ENCODE peak calls at places on chromosomes 11 and 22, in six cellular contexts. P is right lobe of liver, G is heart right ventricle, Q is body of pancreas, I is AG09309, M is kidney epithelial cell. B is an unnamed sample.

GRCh38 chr11:2590951-2591754 is 108.6 kb downstream of the KCNQ1OT1 start:
- DNase-seq in P (no peak), G (peak; percentile 6), Q (no peak), I (no peak), M (no peak), B (no peak)

GRCh38 chr22:45170001-45170466 is 6.3 kb downstream of the NUP50 start:
- DNase-seq in P (no peak), G (no peak), Q (no peak), I (no peak), M (no peak), B (no peak)

GRCh38 chr11:118658372-118659313 is 20.8 kb downstream of the TREH start:
- DNase-seq in P (no peak), G (no peak), Q (no peak), I (no peak), M (no peak), B (no peak)

GRCh38 chr22:42966389-42966998 is 48.5 kb downstream of the PACSIN2 start:
- DNase-seq in P (no peak), G (no peak), Q (no peak), I (no peak), M (no peak), B (no peak)

GRCh38 chr11:1343391-1344055 is 34.1 kb upstream of the TOLLIP start:
- DNase-seq in P (no peak), G (no peak), Q (no peak), I (no peak), M (no peak), B (no peak)

GRCh38 chr11:123020968-123021367 is 39.3 kb upstream of the BSX start:
- DNase-seq in P (peak; percentile 26), G (no peak), Q (no peak), I (no peak), M (no peak), B (peak; percentile 21)

GRCh38 chr11:122355968-122356367 is 240.0 kb upstream of the BLID start:
- DNase-seq in P (no peak), G (no peak), Q (no peak), I (no peak), M (no peak), B (no peak)

GRCh38 chr22:22710719-22711531 is 66.5 kb downstream of the GGTLC2 start:
- DNase-seq in P (peak; percentile 71), G (peak; percentile 65), Q (peak; percentile 70), I (no peak), M (no peak), B (no peak)

GRCh38 chr11:117097567-117098268 is 510 bp downstream of the SIK3 start:
- DNase-seq in P (peak; percentile 61), G (peak; percentile 59), Q (peak; percentile 47), I (no peak), M (no peak), B (no peak)

GRCh38 chr22:47014946-47015345 is 252.5 kb downstream of the TBC1D22A start:
- DNase-seq in P (no peak), G (no peak), Q (no peak), I (no peak), M (no peak), B (no peak)

GRCh38 chr11:12211331-12212065 is 101.1 kb downstream of the MICAL2 start:
- DNase-seq in P (no peak), G (no peak), Q (no peak), I (no peak), M (no peak), B (no peak)

GRCh38 chr11:128757235-128757711 is 63.4 kb downstream of the FLI1 start:
- DNase-seq in P (no peak), G (no peak), Q (no peak), I (no peak), M (no peak), B (no peak)

GRCh38 chr11:82315093-82315492 is 418.6 kb downstream of the FAM181B start:
- DNase-seq in P (peak; percentile 25), G (no peak), Q (peak; percentile 34), I (no peak), M (no peak), B (no peak)
- TF ChIP-seq CTCF in P (peak; percentile 28), G (no peak), Q (peak; percentile 11), I (no peak), M (peak; percentile 62), B (no peak)

DNA sequence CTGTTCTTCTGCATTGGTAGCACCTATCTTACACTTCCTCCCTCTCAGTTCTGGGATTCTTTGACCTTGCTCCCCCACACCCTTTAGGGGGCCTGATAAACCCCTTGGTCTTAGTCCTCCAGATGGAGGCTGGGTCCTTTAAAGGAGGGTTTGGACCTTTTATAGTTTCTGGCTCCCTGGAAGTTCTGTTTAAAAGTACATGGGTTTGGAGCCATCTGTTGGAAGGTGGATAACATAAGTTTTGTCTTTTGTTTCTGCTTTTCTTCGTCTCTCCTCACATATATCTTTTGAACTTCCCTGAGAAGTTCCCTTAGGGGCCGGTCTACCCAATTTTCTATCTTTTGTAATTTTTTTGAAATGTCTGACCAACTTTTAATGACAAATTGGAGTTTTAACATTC is 17.9 kb upstream of the HYLS1 start:
- DNase-seq in P (no peak), G (no peak), Q (no peak), I (no peak), M (no peak), B (no peak)
- H3K4me3 ChIP-seq in P (no peak overlapping the region), G (no peak overlapping the region), Q (no peak overlapping the region), I (no peak overlapping the region), M (no peak overlapping the region), B (no peak overlapping the region)

GRCh38 chr22:18031670-18032454 is 7.5 kb upstream of the MICAL3 start:
- DNase-seq in P (no peak), G (no peak), Q (peak; percentile 67), I (peak; percentile 81), M (peak; percentile 94), B (peak; percentile 90)
- TF ChIP-seq CTCF in P (no peak), G (no peak), Q (no peak), I (no peak), M (no peak), B (no peak)

GRCh38 chr11:86015699-86016098 is 53.2 kb downstream of the PICALM start:
- DNase-seq in P (no peak), G (no peak), Q (no peak), I (no peak), M (no peak), B (no peak)

GRCh38 chr11:86021390-86021789 is 47.5 kb downstream of the PICALM start:
- DNase-seq in P (no peak), G (no peak), Q (no peak), I (no peak), M (no peak), B (no peak)

GRCh38 chr11:86014221-86014620 is 54.7 kb downstream of the PICALM start:
- DNase-seq in P (no peak), G (no peak), Q (no peak), I (no peak), M (no peak), B (no peak)

GRCh38 chr11:86016451-86016850 is 52.4 kb downstream of the PICALM start:
- DNase-seq in P (no peak), G (no peak), Q (no peak), I (no peak), M (no peak), B (no peak)

GRCh38 chr11:86018249-86018648 is 50.6 kb downstream of the PICALM start:
- DNase-seq in P (no peak), G (no peak), Q (no peak), I (no peak), M (no peak), B (no peak)
- H3K4me3 ChIP-seq in P (no peak overlapping the region), G (no peak overlapping the region), Q (no peak overlapping the region), I (no peak overlapping the region), M (no peak overlapping the region), B (no peak overlapping the region)

GRCh38 chr11:77198440-77198849 is 70.4 kb downstream of the MYO7A start:
- DNase-seq in P (peak; percentile 6), G (no peak), Q (peak; percentile 9), I (no peak), M (no peak), B (peak; percentile 11)
- TF ChIP-seq CTCF in P (peak; percentile 21), G (no peak), Q (no peak), I (peak; percentile 37), M (peak; percentile 29), B (peak; percentile 53)

DNA sequence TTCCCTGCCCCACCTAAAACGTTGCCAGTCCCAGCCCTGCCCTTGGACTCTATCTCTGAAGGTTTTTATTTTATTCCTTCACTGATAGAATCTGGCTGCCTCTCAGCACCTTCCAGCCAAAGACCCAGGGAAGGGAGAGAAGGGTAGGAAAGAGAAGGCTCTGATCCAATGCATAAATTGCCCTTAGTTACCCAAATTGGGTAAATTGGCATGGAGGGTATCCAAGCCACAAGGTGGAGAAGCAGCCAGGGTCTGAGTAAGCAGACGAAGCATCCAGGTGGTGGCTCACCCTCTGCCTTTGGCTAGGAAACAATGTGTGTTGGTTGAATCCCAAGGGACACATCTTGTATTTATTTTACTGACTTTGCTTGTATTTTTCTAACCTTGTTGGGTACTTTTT is 89.0 kb downstream of the FEZ1 start:
- DNase-seq in P (no peak), G (no peak), Q (no peak), I (no peak), M (no peak), B (no peak)
- H3K4me3 ChIP-seq in P (no peak overlapping the region), G (no peak overlapping the region), Q (no peak overlapping the region), I (no peak overlapping the region), M (no peak overlapping the region), B (no peak overlapping the region)